ENCODE peak calls at places on chromosomes 13 and 19, in nine cellular contexts. U, M, Y, A, C, B, L, D and R are unnamed samples.

GRCh38 chr13:27821566-27821965 is 29.3 kb downstream of the GSX1 start:
- DNase-seq in U (no peak), B (no peak), M (no peak), D (no peak), Y (peak; percentile 7), A (no peak), C (no peak), L (no peak), R (no peak)

GRCh38 chr13:73268306-73268705 is 209.5 kb downstream of the KLF5 start:
- DNase-seq in Y (peak; percentile 64), M (no peak), D (no peak), A (peak; percentile 63), U (no peak), C (no peak), B (no peak), L (no peak), R (peak; percentile 66)

GRCh38 chr19:24029941-24030636 is 56.9 kb upstream of the ZNF254 start:
- DNase-seq in U (no peak), C (no peak), Y (no peak), A (no peak), M (no peak), D (no peak), L (no peak), B (no peak), R (no peak)

GRCh38 chr19:38024991-38025716 is 118.1 kb downstream of the SIPA1L3 start:
- DNase-seq in U (no peak), C (no peak), D (no peak), L (no peak), A (no peak), Y (no peak), B (peak; percentile 34), M (no peak), R (no peak)

GRCh38 chr19:44878119-44878865 is 12.8 kb upstream of the TOMM40 start:
- DNase-seq in L (no peak), C (no peak), M (no peak), D (no peak), U (peak; percentile 23), A (no peak), B (no peak), Y (no peak), R (no peak)

GRCh38 chr19:40284501-40285352 is at the start of gene AKT2:
- DNase-seq in D (peak; percentile 81), Y (peak; percentile 48), C (peak; percentile 56), M (no peak), L (no peak), U (no peak), A (no peak), B (peak; percentile 31), R (peak; percentile 38)

GRCh38 chr13:94921181-94921580 is 208.8 kb upstream of the SOX21 start:
- DNase-seq in B (no peak), Y (no peak), C (no peak), D (no peak), M (no peak), U (no peak), L (no peak), A (no peak), R (no peak)

GRCh38 chr13:33875658-33876401 is 57.9 kb downstream of the RFC3 start:
- DNase-seq in A (no peak), M (no peak), C (no peak), U (no peak), D (no peak), Y (no peak), L (no peak), B (no peak), R (no peak)

GRCh38 chr19:45887311-45887710 is 1.4 kb upstream of the IRF2BP1 start:
- DNase-seq in A (no peak), D (no peak), U (no peak), Y (no peak), L (no peak), C (no peak), B (no peak), M (no peak), R (no peak)

GRCh38 chr13:68509734-68510621 is 1279.8 kb upstream of the PCDH9 start:
- DNase-seq in Y (no peak), M (no peak), C (no peak), B (no peak), U (no peak), D (no peak), A (no peak), L (no peak), R (no peak)

GRCh38 chr19:10001899-10002298 is 8.4 kb downstream of the COL5A3 start:
- DNase-seq in B (no peak), M (no peak), L (no peak), A (peak; percentile 83), C (no peak), D (peak; percentile 20), Y (peak; percentile 59), U (peak; percentile 73), R (peak; percentile 18)

GRCh38 chr13:93915269-93915809 is 564.1 kb downstream of the DCT start:
- DNase-seq in A (no peak), L (no peak), U (no peak), D (no peak), Y (peak; percentile 72), C (no peak), M (no peak), B (no peak), R (peak; percentile 74)

GRCh38 chr19:43700368-43701015 is 15.4 kb upstream of the IRGC start:
- DNase-seq in U (peak; percentile 68), A (peak; percentile 60), L (no peak), D (no peak), Y (peak; percentile 88), C (peak; percentile 42), B (no peak), M (peak; percentile 37), R (peak; percentile 67)

GRCh38 chr13:46748300-46748699 is 48.7 kb downstream of the ESD start:
- DNase-seq in L (no peak), A (no peak), C (no peak), D (no peak), M (no peak), Y (no peak), U (no peak), B (no peak), R (peak; percentile 9)

GRCh38 chr19:52138614-52139290 is 986 bp downstream of the ZNF616 start:
- DNase-seq in Y (peak; percentile 16), L (no peak), D (peak; percentile 54), M (no peak), U (peak; percentile 33), C (no peak), B (peak; percentile 48), A (no peak), R (no peak)

GRCh38 chr19:21767065-21767800 is at the start of gene ZNF100:
- DNase-seq in B (peak; percentile 91), A (peak; percentile 96), C (peak; percentile 93), U (peak; percentile 97), M (peak; percentile 92), L (peak; percentile 77), D (peak; percentile 74), Y (peak; percentile 92), R (peak; percentile 89)

GRCh38 chr13:28097503-28097902 is 2.9 kb downstream of the FLT3 start:
- DNase-seq in B (no peak), L (no peak), M (no peak), A (no peak), Y (no peak), D (no peak), C (no peak), U (no peak), R (no peak)

DNA sequence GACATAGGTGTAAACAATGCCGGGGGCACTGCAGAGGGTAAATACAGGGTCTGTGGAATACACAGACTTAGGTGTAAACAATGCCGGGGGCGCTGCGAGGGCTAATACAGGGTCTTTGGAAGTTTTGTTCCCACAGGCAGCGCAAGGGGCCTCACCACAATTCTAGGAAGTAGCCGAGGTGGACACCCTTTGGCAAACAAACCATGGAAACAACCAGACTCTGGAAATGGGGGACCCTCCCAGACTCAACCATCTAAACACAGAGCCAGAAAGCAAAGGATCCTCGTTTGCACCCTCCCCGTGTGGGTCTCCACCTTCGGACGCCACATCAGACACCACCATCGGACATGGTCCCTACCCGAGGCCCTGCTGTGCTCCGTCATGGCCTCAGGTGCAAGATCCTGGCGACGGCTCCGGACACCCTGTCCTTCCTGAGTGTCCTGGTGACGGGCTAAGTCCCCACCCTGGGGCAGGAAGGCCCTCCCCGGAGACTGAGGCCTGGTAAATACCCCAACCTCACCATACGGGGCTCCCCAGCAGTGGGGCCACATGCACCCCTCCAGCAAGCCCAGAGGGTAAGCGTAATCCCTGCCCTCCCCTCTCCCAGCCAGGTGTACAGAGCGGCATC is 16.7 kb upstream of the PLPP2 start:
- DNase-seq in U (no peak), D (no peak), M (no peak), C (no peak), B (no peak), L (no peak), A (no peak), Y (no peak), R (no peak)
- TF ChIP-seq CTCF in U (no peak), D (no peak), M (no peak), C (no peak), B (no peak), L (no peak), A (no peak), Y (no peak), R (no peak)

GRCh38 chr19:17581211-17581874 is 25.9 kb downstream of the COLGALT1 start:
- DNase-seq in A (no peak), D (no peak), C (no peak), B (no peak), U (no peak), M (no peak), Y (no peak), L (no peak), R (no peak)

GRCh38 chr19:17584132-17584531 is 28.7 kb downstream of the COLGALT1 start:
- DNase-seq in U (no peak), B (no peak), A (no peak), C (no peak), L (no peak), Y (no peak), D (no peak), M (no peak), R (no peak)

GRCh38 chr19:17579523-17580244 is 24.2 kb downstream of the COLGALT1 start:
- DNase-seq in Y (peak; percentile 72), L (no peak), M (peak; percentile 70), U (peak; percentile 63), C (no peak), D (peak; percentile 55), B (no peak), A (peak; percentile 75), R (peak; percentile 40)

GRCh38 chr19:17580470-17581000 is 25.1 kb downstream of the COLGALT1 start:
- DNase-seq in L (no peak), U (no peak), C (no peak), M (no peak), D (no peak), Y (no peak), A (no peak), B (no peak), R (no peak)

GRCh38 chr19:17582613-17583012 is 27.2 kb downstream of the COLGALT1 start:
- DNase-seq in U (no peak), B (no peak), L (no peak), D (no peak), A (no peak), M (no peak), C (no peak), Y (no peak), R (no peak)
- TF ChIP-seq CTCF in U (no peak), B (no peak), L (no peak), D (no peak), A (no peak), M (no peak), C (no peak), Y (no peak), R (no peak)

GRCh38 chr13:61410669-61411297 is 4.9 kb downstream of the PCDH20 start:
- DNase-seq in U (no peak), D (no peak), M (no peak), C (no peak), B (no peak), A (no peak), Y (peak; percentile 12), L (no peak), R (peak; percentile 4)
- TF ChIP-seq CTCF in U (peak; percentile 29), D (peak; percentile 78), M (no peak), C (peak; percentile 57), B (no peak), A (peak; percentile 24), Y (peak; percentile 49), L (peak; percentile 12), R (peak; percentile 54)

GRCh38 chr13:36999054-36999927 is at the start of gene ALG5:
- DNase-seq in Y (peak; percentile 83), C (peak; percentile 87), U (peak; percentile 92), A (peak; percentile 96), L (peak; percentile 47), M (peak; percentile 80), B (peak; percentile 81), D (peak; percentile 85), R (peak; percentile 87)
- TF ChIP-seq CTCF in Y (peak; percentile 48), C (peak; percentile 92), U (peak; percentile 99), A (peak; percentile 98), L (peak; percentile 93), M (no peak), B (peak; percentile 97), D (peak; percentile 98), R (peak; percentile 60)